ENCODE peak calls at places on chromosomes 1 and 21, in seven cellular contexts. E is tibial nerve, W is GM12891, K is NB4, P is uterus, S is lower leg skin, Z is A549. M is an unnamed sample.

GRCh38 chr21:41831453-41831831 is 47.7 kb downstream of the PRDM15 start:
- DNase-seq in K (no peak), W (no peak), E (no peak), Z (no peak), P (no peak), S (no peak), M (no peak)

GRCh38 chr1:167373398-167373797 is 144.9 kb downstream of the CD247 start:
- DNase-seq in S (no peak), K (no peak), P (no peak), W (no peak), E (no peak), Z (no peak), M (no peak)

GRCh38 chr1:52164604-52165003 is 22.7 kb downstream of the ZFYVE9 start:
- DNase-seq in K (no peak), P (no peak), Z (no peak), E (no peak), W (no peak), S (no peak), M (no peak)

GRCh38 chr1:89519779-89520358 is 4.8 kb upstream of the LRRC8B start:
- DNase-seq in K (peak; percentile 65), P (no peak), W (peak; percentile 30), S (no peak), Z (peak; percentile 26), E (peak; percentile 34), M (no peak)

GRCh38 chr1:224203243-224204016 is 20.4 kb downstream of the DEGS1 start:
- DNase-seq in K (peak; percentile 62), P (no peak), W (no peak), E (peak; percentile 39), S (no peak), Z (no peak), M (peak; percentile 79)

GRCh38 chr1:32859915-32860314 is 10.8 kb downstream of the FNDC5 start:
- DNase-seq in Z (no peak), W (no peak), E (no peak), K (no peak), S (no peak), P (no peak), M (no peak)

GRCh38 chr1:55317673-55318072 is 102.5 kb upstream of the USP24 start:
- DNase-seq in P (no peak), E (no peak), K (no peak), S (no peak), W (no peak), Z (no peak), M (no peak)

GRCh38 chr21:18725653-18726052 is 322.1 kb upstream of the TMPRSS15 start:
- DNase-seq in P (no peak), K (peak; percentile 20), E (no peak), S (no peak), W (no peak), Z (no peak), M (no peak)

GRCh38 chr1:218463194-218464156 is 118.3 kb downstream of the TGFB2 start:
- DNase-seq in E (peak; percentile 53), S (no peak), P (peak; percentile 47), W (no peak), Z (peak; percentile 65), K (peak; percentile 64), M (no peak)

GRCh38 chr1:153922838-153923652 is at the start of gene GATAD2B:
- DNase-seq in E (peak; percentile 99), Z (peak; percentile 100), S (peak; percentile 99), W (peak; percentile 82), K (peak; percentile 100), P (peak; percentile 100), M (peak; percentile 99)

GRCh38 chr1:98210064-98210463 is 289.2 kb upstream of the DPYD start:
- DNase-seq in S (no peak), E (no peak), P (no peak), W (no peak), Z (peak; percentile 81), K (no peak), M (no peak)

GRCh38 chr1:9551984-9552383 is 12.7 kb downstream of the SLC25A33 start:
- DNase-seq in E (no peak), S (no peak), K (no peak), W (no peak), P (no peak), Z (no peak), M (no peak)

GRCh38 chr1:9555942-9556341 is 16.7 kb downstream of the SLC25A33 start:
- DNase-seq in S (no peak), W (no peak), P (no peak), K (no peak), Z (no peak), E (no peak), M (no peak)

GRCh38 chr1:9549955-9550546 is 10.8 kb downstream of the SLC25A33 start:
- DNase-seq in Z (no peak), W (no peak), E (no peak), P (no peak), K (no peak), S (no peak), M (no peak)

GRCh38 chr1:9557624-9558023 is 18.4 kb downstream of the SLC25A33 start:
- DNase-seq in S (no peak), P (no peak), E (no peak), W (no peak), Z (no peak), K (no peak), M (no peak)

DNA sequence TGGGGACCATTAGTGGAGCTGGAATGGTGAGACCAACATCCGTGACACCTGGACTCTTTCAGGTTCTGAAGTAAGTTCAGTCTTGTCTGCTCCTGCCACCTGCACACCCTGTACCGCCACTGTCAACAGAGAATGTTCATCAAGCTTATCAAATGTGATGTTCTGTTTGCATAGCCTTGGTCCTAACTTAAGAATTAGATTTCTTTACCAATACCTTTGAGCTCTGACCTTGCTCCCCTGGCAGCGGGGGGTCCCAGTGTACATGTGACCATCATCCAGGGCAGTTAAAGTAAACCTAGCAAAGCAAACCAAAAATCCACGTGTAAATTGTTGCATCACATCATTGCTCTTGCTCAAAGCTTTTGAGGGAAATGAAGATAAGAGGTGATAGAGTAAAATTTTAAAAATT is 14.5 kb downstream of the SLC25A33 start:
- DNase-seq in W (no peak), S (no peak), Z (no peak), K (no peak), P (no peak), E (no peak), M (no peak)
- TF ChIP-seq POLR2A in W (no peak), S (no peak), Z (no peak), K (no peak), P (no peak), E (no peak), M (no peak)

GRCh38 chr1:39105841-39106765 is 80.0 kb downstream of the NDUFS5 start:
- DNase-seq in W (no peak), S (no peak), E (peak; percentile 39), K (peak; percentile 53), P (peak; percentile 53), Z (peak; percentile 46), M (no peak)

GRCh38 chr1:39103321-39104157 is 77.4 kb downstream of the NDUFS5 start:
- DNase-seq in E (no peak), W (no peak), S (no peak), K (no peak), P (no peak), Z (no peak), M (no peak)

GRCh38 chr1:39106949-39107740 is 81.0 kb downstream of the NDUFS5 start:
- DNase-seq in E (no peak), Z (no peak), P (no peak), K (no peak), W (no peak), S (no peak), M (no peak)

GRCh38 chr1:39104158-39105060 is 78.3 kb downstream of the NDUFS5 start:
- DNase-seq in P (no peak), W (no peak), K (no peak), E (no peak), Z (peak; percentile 23), S (no peak), M (no peak)

DNA sequence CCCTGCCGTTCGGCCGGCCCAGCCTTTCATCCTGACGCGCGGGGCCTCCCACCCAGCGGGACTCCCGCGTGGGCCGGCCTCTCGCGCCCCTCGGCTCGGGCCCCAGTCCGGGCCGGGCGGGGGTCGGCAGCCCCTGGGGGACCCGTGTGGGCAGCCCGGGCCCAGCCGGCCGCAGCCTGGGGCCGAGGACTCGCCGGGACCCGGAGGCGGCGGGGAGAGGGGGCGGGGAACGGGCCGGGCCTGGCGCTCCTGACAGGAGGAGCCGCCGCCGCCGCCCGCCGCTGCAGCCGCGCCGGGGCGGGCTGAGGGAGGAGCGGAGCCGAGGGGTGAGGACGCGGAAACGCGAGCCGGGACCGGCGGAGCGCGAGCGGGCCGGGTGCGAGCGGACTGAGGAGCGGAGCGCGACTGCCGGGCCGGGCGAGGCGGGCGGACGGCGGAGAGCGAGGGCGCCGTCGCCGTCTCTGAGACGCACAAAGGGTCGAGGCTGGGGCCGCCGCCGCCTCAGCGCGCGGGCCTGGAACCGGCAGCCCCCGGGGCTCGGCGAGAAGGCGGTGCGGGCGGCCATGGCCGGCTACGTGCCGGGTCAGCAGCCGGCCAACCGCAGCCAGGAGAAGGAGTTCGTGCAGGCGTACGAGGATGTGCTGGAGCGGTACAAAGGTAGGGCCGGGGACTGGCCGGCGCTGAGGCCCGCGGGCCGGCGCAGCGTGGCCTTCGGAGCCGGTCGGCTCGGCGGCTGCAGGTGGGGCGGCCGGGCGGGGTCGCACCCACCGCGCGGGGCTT is 79.1 kb downstream of the NDUFS5 start:
- DNase-seq in K (peak; percentile 53), S (peak; percentile 53), P (peak; percentile 71), Z (peak; percentile 38), W (peak; percentile 56), E (no peak), M (peak; percentile 87)
- TF ChIP-seq POLR2A in K (no peak), S (no peak), P (peak; percentile 20), Z (peak; percentile 65), W (no peak), E (no peak), M (no peak)

DNA sequence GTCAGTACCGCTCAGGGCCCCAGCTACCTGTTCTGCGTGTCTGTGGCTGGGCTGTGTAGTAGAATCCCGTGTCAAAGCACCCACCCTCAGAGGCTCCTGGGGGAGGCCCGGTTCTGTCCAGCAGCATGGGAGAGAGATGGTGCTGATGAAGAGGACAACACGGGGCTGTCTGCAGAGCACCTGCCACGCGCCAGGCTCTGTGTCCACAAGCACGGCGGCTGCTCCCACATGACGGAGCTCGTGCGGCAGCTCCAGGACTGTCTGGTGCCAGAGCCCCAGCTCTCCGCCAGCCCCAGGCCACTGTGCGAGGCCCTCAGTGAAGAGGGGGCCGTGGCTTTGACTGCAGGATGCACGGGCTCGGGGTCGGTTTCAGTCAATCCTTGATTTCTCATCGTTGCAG is 42.0 kb upstream of the TSPEAR start:
- DNase-seq in P (no peak), K (no peak), W (no peak), S (no peak), E (no peak), Z (no peak), M (no peak)
- TF ChIP-seq POLR2A in P (no peak), K (no peak), W (no peak), S (no peak), E (no peak), Z (no peak), M (no peak)

DNA sequence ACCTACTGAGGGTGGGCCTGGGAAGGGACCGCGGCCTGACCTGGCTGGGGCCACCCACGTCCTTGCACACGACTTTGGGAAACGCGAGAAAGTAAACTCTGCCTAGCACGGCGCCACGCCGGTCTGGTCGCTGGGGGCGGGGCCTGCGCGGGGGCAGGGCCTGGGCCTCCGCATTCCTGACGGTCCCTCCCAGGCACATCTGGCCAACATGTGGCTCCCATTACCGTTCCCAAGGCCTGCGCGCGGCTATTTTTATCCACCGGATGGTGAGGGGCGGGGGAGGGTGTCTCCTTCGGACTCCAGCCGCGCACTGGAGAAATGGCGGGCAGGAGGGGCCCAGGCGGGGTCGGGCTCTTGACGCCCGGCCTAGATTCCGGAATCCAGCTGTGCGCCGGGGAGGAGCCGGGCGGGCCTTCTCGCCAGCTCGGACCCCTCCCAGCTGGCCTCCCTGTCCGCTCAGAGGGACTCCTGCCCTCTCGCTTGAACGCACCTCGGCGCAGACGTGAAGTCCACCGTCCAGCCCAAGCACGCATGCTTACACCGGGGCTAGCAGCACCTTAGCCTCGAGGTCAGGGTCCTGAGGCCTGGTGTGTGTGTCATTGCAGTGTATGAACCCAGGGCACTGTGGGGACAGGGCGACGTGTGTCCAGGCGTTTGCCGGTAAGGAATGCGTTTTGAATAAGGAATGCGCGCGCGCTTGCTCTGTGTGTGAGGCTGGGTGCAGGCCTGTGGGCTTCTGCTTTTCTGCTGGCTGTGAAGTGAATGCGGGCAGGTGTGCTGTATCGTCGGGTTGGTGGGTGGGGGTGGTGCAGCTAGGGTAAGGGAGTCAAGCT is 2.1 kb downstream of the EVA1B start:
- DNase-seq in W (no peak), Z (peak; percentile 25), E (peak; percentile 78), K (peak; percentile 84), S (peak; percentile 75), P (peak; percentile 94), M (peak; percentile 74)
- TF ChIP-seq POLR2A in W (no peak), Z (no peak), E (no peak), K (no peak), S (no peak), P (peak; percentile 4), M (no peak)

M was measured in Peyer's patch.